ENCODE peak calls at places on chromosomes 7 and 10, in nine cellular contexts. X is NCI-H2081; H is ACHN; S is stimulated activated CD4-positive, alpha-beta T cell treated with anti-CD3 and anti-CD28 coated beads, Interleukin-4, amount 100 ng/mL, for 48 hours; N is MM.1S; O is iris pigment epithelial cell; B is GM04503; W is AG04450; U is GM12865. E is an unnamed sample.

GRCh38 chr7:22931011-22931410 is 82.9 kb downstream of the HYCC1 start:
- DNase-seq in X (no peak), H (no peak), S (no peak), N (no peak), O (no peak), B (no peak), W (no peak), U (no peak), E (no peak)

GRCh38 chr10:76393875-76394706 is 962.7 kb downstream of the LRMDA start:
- DNase-seq in X (no peak), H (no peak), S (no peak), N (no peak), O (peak), B (no peak), W (no peak), U (no peak), E (no peak)

GRCh38 chr10:23402856-23403255 is 36.0 kb upstream of the OTUD1 start:
- DNase-seq in X (no peak), H (no peak), S (no peak), N (no peak), O (no peak), B (no peak), W (no peak), U (no peak), E (no peak)

GRCh38 chr10:1411956-1412355 is 325.4 kb downstream of the ADARB2 start:
- DNase-seq in X (no peak), H (no peak), S (no peak), N (no peak), O (no peak), B (no peak), W (no peak), U (no peak), E (no peak)

GRCh38 chr7:42883950-42884349 is 27.9 kb downstream of the C7orf25 start:
- DNase-seq in X (no peak), H (peak), S (no peak), N (no peak), O (peak), B (no peak), W (no peak), U (peak), E (no peak)

GRCh38 chr7:135761751-135762488 is 13.3 kb upstream of the FAM180A start:
- DNase-seq in X (no peak), H (no peak), S (no peak), N (no peak), O (peak), B (no peak), W (no peak), U (no peak), E (no peak)

GRCh38 chr10:77202857-77203256 is 434.8 kb downstream of the KCNMA1 start:
- DNase-seq in X (no peak), H (no peak), S (no peak), N (no peak), O (no peak), B (no peak), W (no peak), U (no peak), E (no peak)

GRCh38 chr7:105675873-105676484 is 94.7 kb upstream of the EFCAB10 start:
- DNase-seq in X (peak), H (no peak), S (peak), N (no peak), O (no peak), B (no peak), W (no peak), U (peak), E (no peak)

GRCh38 chr10:130936844-130937243 is 374.7 kb downstream of the TCERG1L start:
- DNase-seq in X (no peak), H (no peak), S (no peak), N (no peak), O (no peak), B (no peak), W (no peak), U (no peak), E (no peak)

GRCh38 chr10:84540617-84541288 is 212.4 kb downstream of the CCSER2 start:
- DNase-seq in X (no peak), H (peak), S (peak), N (peak), O (peak), B (no peak), W (no peak), U (peak), E (peak)

GRCh38 chr7:2632717-2633537 is 1.1 kb downstream of the TTYH3 start:
- DNase-seq in X (peak), H (peak), S (no peak), N (no peak), O (peak), B (no peak), W (no peak), U (peak), E (peak)